ENCODE peak calls at places on chromosomes 5 and 9, in four cellular contexts. One of them, this sample, is unnamed.

GRCh38 chr5:65077653-65078052 is 308.9 kb downstream of the CWC27 start:
- DNase-seq in K562: no peak
- DNase-seq in IMR-90: no peak
- DNase-seq in HepG2: no peak
- DNase-seq in this sample: no peak

GRCh38 chr9:119289740-119290139 is 79.5 kb downstream of the BRINP1 start:
- DNase-seq in K562: peak
- DNase-seq in IMR-90: no peak
- DNase-seq in HepG2: peak
- DNase-seq in this sample: peak

GRCh38 chr5:98770158-98770910 is 3.1 kb upstream of the RGMB start:
- DNase-seq in K562: no peak
- DNase-seq in IMR-90: peak
- DNase-seq in HepG2: peak
- DNase-seq in this sample: peak

GRCh38 chr9:101673642-101674041 is 64.8 kb downstream of the GRIN3A start:
- DNase-seq in K562: no peak
- DNase-seq in IMR-90: no peak
- DNase-seq in HepG2: no peak
- DNase-seq in this sample: no peak

GRCh38 chr5:148446591-148446990 is 62.8 kb downstream of the FBXO38 start:
- DNase-seq in K562: no peak
- DNase-seq in IMR-90: no peak
- DNase-seq in HepG2: no peak
- DNase-seq in this sample: no peak

GRCh38 chr5:181221105-181221791 is 1.8 kb upstream of the TRIM41 start:
- DNase-seq in K562: no peak
- DNase-seq in IMR-90: no peak
- DNase-seq in HepG2: no peak
- DNase-seq in this sample: no peak

GRCh38 chr9:123000371-123001068 is 32.9 kb upstream of the GPR21 start:
- DNase-seq in K562: peak
- DNase-seq in IMR-90: no peak
- DNase-seq in HepG2: no peak
- DNase-seq in this sample: no peak

GRCh38 chr5:155103164-155103563 is 89.6 kb downstream of the KIF4B start:
- DNase-seq in K562: no peak
- DNase-seq in IMR-90: peak
- DNase-seq in HepG2: no peak
- DNase-seq in this sample: no peak

GRCh38 chr9:126366366-126367011 is 39.9 kb downstream of the MVB12B start:
- DNase-seq in K562: no peak
- DNase-seq in IMR-90: no peak
- DNase-seq in HepG2: no peak
- DNase-seq in this sample: no peak

GRCh38 chr5:148830220-148830619 is 3.8 kb downstream of the ADRB2 start:
- DNase-seq in K562: no peak
- DNase-seq in IMR-90: no peak
- DNase-seq in HepG2: no peak
- DNase-seq in this sample: no peak

GRCh38 chr5:72387985-72388384 is 67.8 kb downstream of the PTCD2 start:
- DNase-seq in K562: no peak
- DNase-seq in IMR-90: peak
- DNase-seq in HepG2: no peak
- DNase-seq in this sample: peak

GRCh38 chr5:81241961-81242648 is 9.0 kb downstream of the CKMT2 start:
- DNase-seq in K562: no peak
- DNase-seq in IMR-90: no peak
- DNase-seq in HepG2: no peak
- DNase-seq in this sample: no peak

GRCh38 chr9:8346291-8346690 is 546.7 kb upstream of the DMAC1 start:
- DNase-seq in K562: no peak
- DNase-seq in IMR-90: peak
- DNase-seq in HepG2: no peak
- DNase-seq in this sample: no peak

GRCh38 chr5:55816342-55816741 is 34.8 kb upstream of the IL31RA start:
- DNase-seq in K562: no peak
- DNase-seq in IMR-90: peak
- DNase-seq in HepG2: no peak
- DNase-seq in this sample: peak

GRCh38 chr5:32332971-32333370 is 20.2 kb upstream of the MTMR12 start:
- DNase-seq in K562: no peak
- DNase-seq in IMR-90: peak
- DNase-seq in HepG2: no peak
- DNase-seq in this sample: no peak

GRCh38 chr9:111399772-111400563 is 69.9 kb upstream of the OR2K2 start:
- DNase-seq in K562: peak
- DNase-seq in IMR-90: peak
- DNase-seq in HepG2: peak
- DNase-seq in this sample: peak

GRCh38 chr5:135823799-135824366 is 10.6 kb upstream of the SLC25A48 start:
- DNase-seq in K562: no peak
- DNase-seq in IMR-90: no peak
- DNase-seq in HepG2: no peak
- DNase-seq in this sample: no peak

GRCh38 chr5:39422886-39423285 is 1.9 kb downstream of the DAB2 start:
- DNase-seq in K562: no peak
- DNase-seq in IMR-90: no peak
- DNase-seq in HepG2: peak
- DNase-seq in this sample: no peak

GRCh38 chr5:74765201-74765600 is 1.7 kb downstream of the GFM2 start:
- DNase-seq in K562: peak
- DNase-seq in IMR-90: no peak
- DNase-seq in HepG2: peak
- DNase-seq in this sample: no peak

GRCh38 chr9:121972501-121972981 is 120.6 kb downstream of the TTLL11 start:
- DNase-seq in K562: no peak
- DNase-seq in IMR-90: peak
- DNase-seq in HepG2: no peak
- DNase-seq in this sample: no peak

GRCh38 chr5:128062172-128062746 is 21.3 kb upstream of the SLC12A2 start:
- DNase-seq in K562: no peak
- DNase-seq in IMR-90: peak
- DNase-seq in HepG2: no peak
- DNase-seq in this sample: no peak

GRCh38 chr5:97224112-97224750 is 41.2 kb upstream of the RIOK2 start:
- DNase-seq in K562: no peak
- DNase-seq in IMR-90: peak
- DNase-seq in HepG2: peak
- DNase-seq in this sample: peak

GRCh38 chr5:134844252-134844651 is 1.5 kb upstream of the C5orf24 start:
- DNase-seq in K562: no peak
- DNase-seq in IMR-90: no peak
- DNase-seq in HepG2: no peak
- DNase-seq in this sample: no peak

GRCh38 chr9:37033753-37034319 is at the start of gene PAX5:
- DNase-seq in K562: no peak
- DNase-seq in IMR-90: no peak
- DNase-seq in HepG2: no peak
- DNase-seq in this sample: no peak

GRCh38 chr9:109972026-109973005 is 192.3 kb downstream of the PALM2AKAP2 start:
- DNase-seq in K562: no peak
- DNase-seq in IMR-90: no peak
- DNase-seq in HepG2: no peak
- DNase-seq in this sample: no peak

GRCh38 chr9:100087218-100087617 is 11.6 kb downstream of the ERP44 start:
- DNase-seq in K562: no peak
- DNase-seq in IMR-90: peak
- DNase-seq in HepG2: no peak
- DNase-seq in this sample: no peak

GRCh38 chr9:91515074-91515687 is 91.5 kb upstream of the NFIL3 start:
- DNase-seq in K562: peak
- DNase-seq in IMR-90: peak
- DNase-seq in HepG2: no peak
- DNase-seq in this sample: no peak

GRCh38 chr5:171595801-171596231 is 176.4 kb downstream of the FGF18 start:
- DNase-seq in K562: no peak
- DNase-seq in IMR-90: peak
- DNase-seq in HepG2: peak
- DNase-seq in this sample: peak

GRCh38 chr9:124214596-124215550 is 42.9 kb upstream of the NEK6 start:
- DNase-seq in K562: peak
- DNase-seq in IMR-90: no peak
- DNase-seq in HepG2: no peak
- DNase-seq in this sample: no peak

DNA sequence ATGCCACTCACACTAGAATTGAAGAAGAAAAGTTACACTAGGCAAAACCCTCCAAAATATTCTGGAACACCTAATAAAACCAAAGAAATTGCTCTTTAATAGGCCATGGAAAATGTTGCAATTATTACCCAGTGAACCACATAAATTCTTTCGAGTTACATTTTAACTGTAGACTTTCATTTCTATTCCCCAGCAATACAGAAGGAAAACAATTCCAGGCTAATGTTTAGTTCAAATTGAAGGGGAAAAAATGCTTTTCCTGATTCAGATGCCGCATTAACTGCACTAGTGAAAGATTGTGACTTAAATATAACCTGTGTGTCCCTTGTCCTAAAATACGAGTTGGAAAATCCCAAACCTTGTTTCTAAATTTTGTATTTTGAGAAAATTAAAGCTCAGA is 439.2 kb upstream of the ADAMTS16 start:
- DNase-seq in K562: no peak
- DNase-seq in IMR-90: no peak
- DNase-seq in HepG2: no peak
- DNase-seq in this sample: no peak
- TF ChIP-seq POLR2A in K562: no peak
- TF ChIP-seq POLR2A in IMR-90: no peak
- TF ChIP-seq POLR2A in HepG2: no peak
- TF ChIP-seq POLR2A in this sample: no peak

GRCh38 chr5:150428106-150428876 is 15.6 kb upstream of the CD74 start:
- DNase-seq in K562: peak
- DNase-seq in IMR-90: no peak
- DNase-seq in HepG2: peak
- DNase-seq in this sample: no peak
- TF ChIP-seq MAZ in K562: peak
- TF ChIP-seq MAZ in IMR-90: no peak
- TF ChIP-seq MAZ in HepG2: no peak
- TF ChIP-seq MAZ in this sample: no peak

GRCh38 chr9:92525306-92525705 is 10.5 kb downstream of the ECM2 start:
- DNase-seq in K562: no peak
- DNase-seq in IMR-90: peak
- DNase-seq in HepG2: no peak
- DNase-seq in this sample: no peak
- TF ChIP-seq BHLHE40 in K562: no peak
- TF ChIP-seq BHLHE40 in IMR-90: no peak
- TF ChIP-seq BHLHE40 in HepG2: no peak
- TF ChIP-seq BHLHE40 in this sample: no peak

DNA sequence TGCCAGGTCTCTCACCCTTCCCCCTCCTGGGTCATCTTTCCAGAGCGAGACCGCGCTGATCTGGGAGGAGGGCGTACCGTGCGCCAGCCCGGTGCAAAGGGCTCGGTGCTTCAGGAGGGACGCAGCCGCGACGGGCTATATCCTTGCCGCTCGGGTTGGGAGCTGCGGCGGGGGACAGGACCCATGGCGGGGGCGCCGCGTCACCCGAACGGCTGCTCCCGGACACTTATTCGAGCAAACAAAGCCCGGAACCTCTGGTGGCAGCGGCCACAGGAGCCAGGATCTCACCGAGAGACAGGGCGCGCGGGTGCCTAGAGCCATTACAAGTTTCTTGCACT is 1.4 kb downstream of the SEMA6A start:
- DNase-seq in K562: no peak
- DNase-seq in IMR-90: no peak
- DNase-seq in HepG2: no peak
- DNase-seq in this sample: peak
- TF ChIP-seq POLR2A in K562: no peak
- TF ChIP-seq POLR2A in IMR-90: no peak
- TF ChIP-seq POLR2A in HepG2: no peak
- TF ChIP-seq POLR2A in this sample: no peak

GRCh38 chr5:143004361-143004802 is 234.2 kb downstream of the ARHGAP26 start:
- DNase-seq in K562: no peak
- DNase-seq in IMR-90: no peak
- DNase-seq in HepG2: no peak
- DNase-seq in this sample: no peak

GRCh38 chr5:143006511-143006910 is 236.3 kb downstream of the ARHGAP26 start:
- DNase-seq in K562: no peak
- DNase-seq in IMR-90: no peak
- DNase-seq in HepG2: no peak
- DNase-seq in this sample: no peak

GRCh38 chr5:143001764-143002351 is 231.7 kb downstream of the ARHGAP26 start:
- DNase-seq in K562: no peak
- DNase-seq in IMR-90: peak
- DNase-seq in HepG2: no peak
- DNase-seq in this sample: no peak

GRCh38 chr5:143003328-143003636 is 233.1 kb downstream of the ARHGAP26 start:
- DNase-seq in K562: no peak
- DNase-seq in IMR-90: no peak
- DNase-seq in HepG2: no peak
- DNase-seq in this sample: no peak

DNA sequence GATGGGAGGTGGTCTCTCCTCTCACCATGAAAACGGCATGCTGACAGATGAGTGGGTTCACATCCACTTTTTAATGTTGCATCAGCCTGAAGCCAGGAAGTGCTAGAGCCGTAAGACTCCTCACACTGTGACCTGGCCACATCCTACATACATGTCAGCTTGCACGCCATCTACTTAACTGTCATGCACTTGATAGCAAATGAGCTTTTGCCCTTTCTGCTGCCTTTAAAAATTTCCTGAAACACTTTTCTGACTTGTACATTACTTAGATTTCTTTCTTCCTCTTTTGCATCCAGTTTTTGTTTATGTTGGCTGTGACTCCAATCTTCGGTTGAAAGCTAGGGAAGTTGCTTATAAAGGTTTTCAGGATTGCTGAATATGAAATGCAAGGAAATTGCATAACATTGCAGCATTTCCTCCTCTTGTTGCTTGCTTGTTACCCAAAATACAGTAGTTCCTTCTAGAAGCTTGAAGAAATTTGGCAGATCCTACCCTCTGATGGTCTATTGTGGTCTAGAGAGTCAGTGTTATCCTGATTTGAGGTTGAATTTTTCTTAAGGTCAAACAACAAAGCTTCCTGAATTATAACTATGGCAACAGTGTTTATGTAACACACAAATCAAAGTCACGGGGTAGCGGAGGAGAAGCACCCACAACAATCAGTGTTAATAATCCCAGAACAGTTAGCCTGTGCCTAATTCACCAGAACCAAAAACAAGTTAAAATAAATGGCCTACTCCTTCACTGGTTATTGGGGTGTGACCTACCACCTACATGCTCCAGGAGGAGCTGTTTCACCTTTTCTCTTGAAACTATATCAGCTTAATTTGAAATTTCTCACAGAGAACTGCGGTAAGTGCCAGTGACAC is 232.5 kb downstream of the ARHGAP26 start:
- DNase-seq in K562: peak
- DNase-seq in IMR-90: peak
- DNase-seq in HepG2: no peak
- DNase-seq in this sample: peak
- TF ChIP-seq MAZ in K562: peak
- TF ChIP-seq MAZ in IMR-90: no peak
- TF ChIP-seq MAZ in HepG2: no peak
- TF ChIP-seq MAZ in this sample: no peak

GRCh38 chr5:160009591-160009989 is 651 bp downstream of the TTC1 start:
- DNase-seq in K562: no peak
- DNase-seq in IMR-90: no peak
- DNase-seq in HepG2: no peak
- DNase-seq in this sample: no peak
- TF ChIP-seq BHLHE40 in K562: no peak
- TF ChIP-seq BHLHE40 in IMR-90: no peak
- TF ChIP-seq BHLHE40 in HepG2: no peak
- TF ChIP-seq BHLHE40 in this sample: no peak